ENCODE peak calls at places on chromosomes 13 and 19, in five cellular contexts. D is activated CD8-positive, alpha-beta memory T cell treated with anti-CD3 and anti-CD28 coated beads for 4 hours; F is AG09319; Y is ACHN; Z is AG04449. C is an unnamed sample.
A peak's percentile ranks its signal among the peaks of the same experiment; 100 is the strongest.

GRCh38 chr13:80083516-80084085 is 257.3 kb downstream of the SPRY2 start:
- DNase-seq in Z (peak; percentile 26), F (no peak), D (no peak), Y (no peak), C (no peak)

GRCh38 chr13:108682714-108683113 is 53.3 kb downstream of the MYO16 start:
- DNase-seq in F (no peak), Y (no peak), D (no peak), Z (no peak), C (no peak)

GRCh38 chr13:33186851-33187250 is 98.7 kb downstream of the STARD13 start:
- DNase-seq in F (no peak), D (no peak), Z (no peak), Y (peak; percentile 65), C (peak; percentile 64)

GRCh38 chr13:27036236-27036981 is 135.2 kb downstream of the USP12 start:
- DNase-seq in D (no peak), F (no peak), Y (no peak), Z (no peak), C (no peak)

GRCh38 chr19:17379221-17379631 is 2.1 kb upstream of the PLVAP start:
- DNase-seq in Z (no peak), D (no peak), F (no peak), Y (no peak), C (no peak)

GRCh38 chr13:22062478-22063205 is 391.8 kb downstream of the FGF9 start:
- DNase-seq in D (no peak), Y (no peak), Z (no peak), F (no peak), C (no peak)

GRCh38 chr13:45180713-45181601 is 19.9 kb downstream of the KCTD4 start:
- DNase-seq in Z (no peak), Y (peak; percentile 45), F (no peak), D (no peak), C (no peak)

GRCh38 chr19:38383743-38384142 is 4.1 kb downstream of the GGN start:
- DNase-seq in D (no peak), F (no peak), Z (no peak), Y (no peak), C (no peak)

GRCh38 chr13:110305949-110306339 is 1.0 kb downstream of the COL4A1 start:
- DNase-seq in Y (no peak), D (no peak), Z (no peak), F (no peak), C (no peak)

GRCh38 chr13:99363391-99363790 is 56.2 kb upstream of the GPR183 start:
- DNase-seq in D (no peak), F (no peak), Z (no peak), Y (no peak), C (no peak)

GRCh38 chr19:2271516-2272103 is 10.4 kb downstream of the PEAK3 start:
- DNase-seq in Y (peak; percentile 62), F (no peak), Z (no peak), D (no peak), C (no peak)